ENCODE peak calls at places on chromosomes 7 and 10, in six cellular contexts. E is epithelial cell of prostate; G is RWPE1; R is chondrocyte; U is fibroblast of pulmonary artery; C is CD4-positive, CD25-positive, alpha-beta regulatory T cell. W is an unnamed sample.

GRCh38 chr10:113026679-113027078 is 76.6 kb downstream of the TCF7L2 start:
- DNase-seq in R (no peak), C (no peak), U (no peak), E (no peak), G (no peak), W (no peak)

GRCh38 chr7:15554081-15554480 is 7.7 kb downstream of the AGMO start:
- DNase-seq in G (no peak), C (no peak), R (no peak), U (peak; percentile 22), E (no peak), W (no peak)

GRCh38 chr10:113753020-113753692 is 1.7 kb downstream of the PLEKHS1 start:
- DNase-seq in C (no peak), U (no peak), G (no peak), R (no peak), E (no peak), W (no peak)

GRCh38 chr7:123502216-123502615 is 32.2 kb downstream of the IQUB start:
- DNase-seq in G (no peak), R (no peak), E (no peak), U (no peak), C (no peak), W (no peak)

GRCh38 chr7:30658471-30659074 is 23.7 kb downstream of the CRHR2 start:
- DNase-seq in C (no peak), U (no peak), R (no peak), E (no peak), G (no peak), W (no peak)

GRCh38 chr7:50807026-50807730 is 24.5 kb upstream of the GRB10 start:
- DNase-seq in G (no peak), R (no peak), U (no peak), E (no peak), C (no peak), W (no peak)

GRCh38 chr7:96996937-96997511 is 8.3 kb upstream of the DLX6 start:
- DNase-seq in U (no peak), C (no peak), G (no peak), E (no peak), R (no peak), W (no peak)

GRCh38 chr10:128936392-128936791 is 530.6 kb upstream of the MGMT start:
- DNase-seq in U (no peak), C (no peak), E (no peak), R (no peak), G (no peak), W (no peak)

GRCh38 chr10:119139464-119140067 is 25.9 kb downstream of the SFXN4 start:
- DNase-seq in R (peak; percentile 68), U (peak; percentile 35), C (peak; percentile 48), E (no peak), G (peak; percentile 49), W (no peak)